ENCODE peak calls at places on chromosomes 1 and 21, in six cellular contexts. J, I, W, S, X and N are unnamed samples.

GRCh38 chr1:54047384-54048315 is 5.4 kb downstream of the TMEM59 start:
- DNase-seq in J (no peak), I (peak), W (peak), S (no peak), X (no peak), N (peak)

GRCh38 chr21:25330266-25330665 is 277.0 kb downstream of the MRPL39 start:
- DNase-seq in J (no peak), I (no peak), W (peak), S (no peak), X (no peak), N (peak)

GRCh38 chr1:26922901-26923300 is 1.4 kb downstream of the NUDC start:
- DNase-seq in J (no peak), I (peak), W (no peak), S (no peak), X (no peak), N (no peak)

GRCh38 chr21:31447477-31447876 is 103.4 kb upstream of the TIAM1 start:
- DNase-seq in J (no peak), I (peak), W (peak), S (no peak), X (no peak), N (no peak)

GRCh38 chr1:211829343-211830054 is 1.1 kb downstream of the LPGAT1 start:
- DNase-seq in J (no peak), I (peak), W (peak), S (no peak), X (peak), N (no peak)

GRCh38 chr1:222331340-222331739 is 216.6 kb downstream of the HHIPL2 start:
- DNase-seq in J (no peak), I (peak), W (peak), S (no peak), X (no peak), N (peak)

GRCh38 chr1:5596651-5597050 is 395.6 kb downstream of the NPHP4 start:
- DNase-seq in J (no peak), I (no peak), W (no peak), S (no peak), X (no peak), N (no peak)

GRCh38 chr1:65668368-65668767 is 124.3 kb upstream of the PDE4B start:
- DNase-seq in J (no peak), I (peak), W (no peak), S (no peak), X (no peak), N (no peak)

GRCh38 chr1:220789532-220790147 is 2.9 kb downstream of the MTARC1 start:
- DNase-seq in J (no peak), I (no peak), W (peak), S (no peak), X (no peak), N (no peak)

GRCh38 chr1:111475706-111476105 is 1.9 kb downstream of the C1orf162 start:
- DNase-seq in J (peak), I (no peak), W (no peak), S (no peak), X (no peak), N (no peak)

GRCh38 chr1:41795205-41795762 is 123.4 kb downstream of the HIVEP3 start:
- DNase-seq in J (no peak), I (peak), W (peak), S (no peak), X (no peak), N (peak)

GRCh38 chr1:233543338-233544255 is 70.3 kb upstream of the KCNK1 start:
- DNase-seq in J (no peak), I (peak), W (peak), S (peak), X (no peak), N (peak)

GRCh38 chr1:109385417-109385816 is 12.3 kb downstream of the SORT1 start:
- DNase-seq in J (no peak), I (no peak), W (peak), S (no peak), X (no peak), N (no peak)

GRCh38 chr1:205069371-205070125 is 14.7 kb downstream of the TMEM81 start:
- DNase-seq in J (no peak), I (no peak), W (no peak), S (no peak), X (no peak), N (no peak)

GRCh38 chr1:112522621-112523020 is 13.9 kb downstream of the WNT2B start:
- DNase-seq in J (no peak), I (peak), W (peak), S (peak), X (no peak), N (peak)

GRCh38 chr1:244340396-244340795 is 111.3 kb downstream of the ADSS2 start:
- DNase-seq in J (no peak), I (no peak), W (no peak), S (no peak), X (no peak), N (no peak)

GRCh38 chr1:10104844-10105243 is 72.1 kb downstream of the UBE4B start:
- DNase-seq in J (no peak), I (no peak), W (no peak), S (no peak), X (no peak), N (no peak)

GRCh38 chr1:246454655-246455054 is 52.4 kb downstream of the SMYD3 start:
- DNase-seq in J (no peak), I (no peak), W (no peak), S (no peak), X (no peak), N (no peak)

GRCh38 chr1:113403065-113403464 is 12.8 kb downstream of the MAGI3 start:
- DNase-seq in J (no peak), I (no peak), W (no peak), S (no peak), X (no peak), N (no peak)

GRCh38 chr1:119764220-119764619 is 4.5 kb downstream of the HMGCS2 start:
- DNase-seq in J (no peak), I (no peak), W (no peak), S (no peak), X (no peak), N (no peak)

GRCh38 chr1:41404308-41404755 is 43.1 kb downstream of the FOXO6 start:
- DNase-seq in J (no peak), I (peak), W (peak), S (peak), X (no peak), N (peak)

GRCh38 chr1:29416267-29416666 is 179.9 kb downstream of the PTPRU start:
- DNase-seq in J (no peak), I (no peak), W (no peak), S (no peak), X (no peak), N (no peak)

GRCh38 chr21:42850866-42851391 is 28.4 kb downstream of the WDR4 start:
- DNase-seq in J (peak), I (peak), W (peak), S (no peak), X (no peak), N (no peak)

GRCh38 chr1:234963904-234964702 is 164.5 kb downstream of the TOMM20 start:
- DNase-seq in J (no peak), I (no peak), W (no peak), S (peak), X (no peak), N (no peak)

GRCh38 chr1:25794325-25794724 is 5.7 kb upstream of the SELENON start:
- DNase-seq in J (no peak), I (no peak), W (no peak), S (no peak), X (no peak), N (no peak)